ENCODE peak calls at places on chromosome 4, in seven cellular contexts. K is T-helper 9 cell, Z is ELR, F is A172, A is NCI-H526 treated with DMSO at 0.1 percent for 48 hours, O is uterus, G is heart left ventricle. W is an unnamed sample.

GRCh38 chr4:143215873-143216272 is 31.2 kb downstream of the USP38 start:
- DNase-seq in K (no peak), Z (no peak), F (no peak), A (no peak), O (no peak), G (no peak), W (no peak)

GRCh38 chr4:100842856-100843255 is 325.0 kb upstream of the EMCN start:
- DNase-seq in K (no peak), Z (no peak), F (no peak), A (no peak), O (no peak), G (no peak), W (no peak)

GRCh38 chr4:152065545-152065944 is 304.7 kb upstream of the GATB start:
- DNase-seq in K (no peak), Z (no peak), F (no peak), A (no peak), O (no peak), G (no peak), W (no peak)

GRCh38 chr4:145011636-145012035 is 86.4 kb downstream of the ANAPC10 start:
- DNase-seq in K (no peak), Z (no peak), F (no peak), A (no peak), O (no peak), G (no peak), W (no peak)

GRCh38 chr4:150583287-150584197 is 1.6 kb downstream of the MAB21L2 start:
- DNase-seq in K (no peak), Z (no peak), F (no peak), A (no peak), O (no peak), G (peak), W (no peak)

GRCh38 chr4:101724093-101724492 is 66.4 kb upstream of the BANK1 start:
- DNase-seq in K (no peak), Z (no peak), F (no peak), A (no peak), O (no peak), G (no peak), W (no peak)

GRCh38 chr4:174255790-174256189 is 27.7 kb downstream of the FBXO8 start:
- DNase-seq in K (no peak), Z (peak), F (no peak), A (no peak), O (no peak), G (no peak), W (no peak)

GRCh38 chr4:123587983-123588494 is 191.4 kb downstream of the SPRY1 start:
- DNase-seq in K (no peak), Z (peak), F (peak), A (peak), O (no peak), G (peak), W (peak)

GRCh38 chr4:140233811-140234696 is 80.1 kb upstream of the MAML3 start:
- DNase-seq in K (no peak), Z (peak), F (peak), A (no peak), O (peak), G (no peak), W (no peak)

GRCh38 chr4:110041742-110042141 is 129.1 kb downstream of the EGF start:
- DNase-seq in K (no peak), Z (no peak), F (no peak), A (no peak), O (no peak), G (no peak), W (no peak)

GRCh38 chr4:140483445-140483844 is 14.6 kb downstream of the MGAT4D start:
- DNase-seq in K (no peak), Z (no peak), F (no peak), A (no peak), O (no peak), G (no peak), W (no peak)

GRCh38 chr4:21835712-21836111 is 112.9 kb downstream of the KCNIP4 start:
- DNase-seq in K (no peak), Z (peak), F (no peak), A (no peak), O (no peak), G (no peak), W (no peak)

GRCh38 chr4:65918217-65918616 is 247.9 kb upstream of the EPHA5 start:
- DNase-seq in K (no peak), Z (no peak), F (no peak), A (peak), O (no peak), G (no peak), W (no peak)

GRCh38 chr4:7432531-7433375 is 2.0 kb downstream of the PSAPL1 start:
- DNase-seq in K (no peak), Z (no peak), F (no peak), A (no peak), O (no peak), G (no peak), W (no peak)

GRCh38 chr4:76208005-76208765 is 5.4 kb downstream of the SCARB2 start:
- DNase-seq in K (no peak), Z (peak), F (peak), A (peak), O (peak), G (peak), W (peak)

GRCh38 chr4:1404573-1405248 is 1.5 kb downstream of the NKX1-1 start:
- DNase-seq in K (no peak), Z (no peak), F (no peak), A (no peak), O (no peak), G (no peak), W (no peak)

GRCh38 chr4:148565801-148566200 is 123.6 kb upstream of the NR3C2 start:
- DNase-seq in K (no peak), Z (no peak), F (no peak), A (no peak), O (no peak), G (no peak), W (no peak)

GRCh38 chr4:38757945-38758344 is 24.8 kb downstream of the TLR10 start:
- DNase-seq in K (no peak), Z (peak), F (no peak), A (no peak), O (no peak), G (no peak), W (no peak)

GRCh38 chr4:6342530-6343293 is 73.1 kb downstream of the WFS1 start:
- DNase-seq in K (no peak), Z (no peak), F (no peak), A (no peak), O (peak), G (peak), W (no peak)

GRCh38 chr4:54547299-54548097 is 110.3 kb upstream of the KIT start:
- DNase-seq in K (no peak), Z (no peak), F (no peak), A (peak), O (no peak), G (no peak), W (no peak)

GRCh38 chr4:68871772-68872441 is 56.1 kb downstream of the UGT2B10 start:
- DNase-seq in K (no peak), Z (no peak), F (no peak), A (peak), O (no peak), G (no peak), W (no peak)

GRCh38 chr4:105474110-105474518 is 252 bp upstream of the PPA2 start:
- DNase-seq in K (peak), Z (no peak), F (peak), A (no peak), O (peak), G (peak), W (peak)

GRCh38 chr4:2193321-2193720 is 48.6 kb downstream of the HAUS3 start:
- DNase-seq in K (no peak), Z (no peak), F (no peak), A (no peak), O (no peak), G (no peak), W (no peak)

GRCh38 chr4:36165256-36166005 is 78.9 kb downstream of the ARAP2 start:
- DNase-seq in K (no peak), Z (peak), F (no peak), A (no peak), O (no peak), G (no peak), W (no peak)

GRCh38 chr4:4338201-4338600 is 48.1 kb downstream of the ZBTB49 start:
- DNase-seq in K (no peak), Z (no peak), F (no peak), A (no peak), O (no peak), G (no peak), W (no peak)

GRCh38 chr4:61374612-61374920 is 174.4 kb downstream of the ADGRL3 start:
- DNase-seq in K (no peak), Z (no peak), F (no peak), A (no peak), O (no peak), G (no peak), W (no peak)

GRCh38 chr4:152041304-152041703 is 280.5 kb upstream of the GATB start:
- DNase-seq in K (no peak), Z (no peak), F (no peak), A (no peak), O (no peak), G (no peak), W (no peak)

GRCh38 chr4:76589402-76589801 is 154.4 kb downstream of the SHROOM3 start:
- DNase-seq in K (no peak), Z (peak), F (peak), A (no peak), O (no peak), G (no peak), W (no peak)

GRCh38 chr4:48290146-48290772 is 20.6 kb upstream of the TEC start:
- DNase-seq in K (no peak), Z (peak), F (peak), A (no peak), O (no peak), G (no peak), W (peak)

GRCh38 chr4:24477919-24478318 is 106.4 kb downstream of the DHX15 start:
- DNase-seq in K (no peak), Z (peak), F (peak), A (no peak), O (no peak), G (peak), W (no peak)

GRCh38 chr4:148295642-148296041 is 146.6 kb downstream of the NR3C2 start:
- DNase-seq in K (no peak), Z (no peak), F (no peak), A (no peak), O (no peak), G (no peak), W (no peak)

GRCh38 chr4:3510481-3510880 is 21.7 kb downstream of the LRPAP1 start:
- DNase-seq in K (no peak), Z (no peak), F (no peak), A (no peak), O (no peak), G (no peak), W (no peak)

GRCh38 chr4:35124116-35124515 is 1120.2 kb downstream of the ARAP2 start:
- DNase-seq in K (no peak), Z (peak), F (peak), A (no peak), O (no peak), G (no peak), W (no peak)

GRCh38 chr4:8325284-8325973 is 55.9 kb downstream of the HTRA3 start:
- DNase-seq in K (no peak), Z (no peak), F (no peak), A (no peak), O (peak), G (no peak), W (no peak)

GRCh38 chr4:1851575-1852415 is 4.2 kb downstream of the LETM1 start:
- DNase-seq in K (no peak), Z (peak), F (no peak), A (no peak), O (no peak), G (peak), W (no peak)

GRCh38 chr4:89838005-89838404 is 1.0 kb upstream of the SNCA start:
- DNase-seq in K (no peak), Z (peak), F (no peak), A (peak), O (no peak), G (no peak), W (no peak)

GRCh38 chr4:8434251-8435073 is 6.1 kb downstream of the ACOX3 start:
- DNase-seq in K (no peak), Z (no peak), F (no peak), A (no peak), O (no peak), G (no peak), W (no peak)

GRCh38 chr4:6472008-6472386 is 417 bp downstream of the PPP2R2C start:
- DNase-seq in K (no peak), Z (no peak), F (no peak), A (no peak), O (no peak), G (no peak), W (no peak)

GRCh38 chr4:2366252-2367192 is 51.9 kb downstream of the ZFYVE28 start:
- DNase-seq in K (no peak), Z (no peak), F (no peak), A (peak), O (no peak), G (no peak), W (no peak)